ENCODE peak calls at places on chromosomes 3 and 15, in five cellular contexts. L is body of pancreas, P is gastrocnemius medialis, U is Caco-2, Z is left ventricle myocardium inferior. M is an unnamed sample. For H3K4me1 and H3K36me3, the result is how much of the 10 kb centered on the place peaks cover.

GRCh38 chr3:45683417-45684326 is 5.5 kb upstream of the SACM1L start:
- DNase-seq in L (no peak), P (no peak), Z (no peak), U (no peak), M (no peak)

GRCh38 chr3:139325551-139325950 is 18.3 kb upstream of the MRPS22 start:
- DNase-seq in U (no peak), L (no peak), P (no peak), Z (peak), M (no peak)

GRCh38 chr3:47874438-47874837 is 71.5 kb downstream of the DHX30 start:
- DNase-seq in L (no peak), P (no peak), U (no peak), Z (no peak), M (no peak)

GRCh38 chr3:197406266-197406665 is 107.9 kb upstream of the DLG1 start:
- DNase-seq in U (no peak), L (peak), P (no peak), Z (peak), M (no peak)

GRCh38 chr15:82951472-82952155 is 906 bp downstream of the HOMER2 start:
- DNase-seq in L (no peak), Z (no peak), P (no peak), U (no peak), M (no peak)

GRCh38 chr15:68888419-68888818 is 41.9 kb upstream of the SPESP1 start:
- DNase-seq in L (no peak), P (no peak), Z (no peak), U (no peak), M (no peak)

GRCh38 chr3:182755308-182756106 is 37.8 kb upstream of the ATP11B start:
- DNase-seq in U (no peak), P (no peak), Z (no peak), L (no peak), M (no peak)

GRCh38 chr3:49841126-49841525 is 15.2 kb downstream of the TRAIP start:
- DNase-seq in P (no peak), U (peak), Z (no peak), L (no peak), M (no peak)

GRCh38 chr3:79354179-79354688 is 413.6 kb downstream of the ROBO1 start:
- DNase-seq in L (no peak), P (no peak), U (no peak), Z (no peak), M (no peak)

GRCh38 chr15:29090617-29091466 is 178.8 kb downstream of the NSMCE3 start:
- DNase-seq in L (peak), Z (no peak), P (no peak), U (peak), M (peak)

GRCh38 chr15:38688761-38689160 is 124.1 kb upstream of the RASGRP1 start:
- DNase-seq in U (no peak), L (no peak), Z (no peak), P (no peak), M (peak)

GRCh38 chr15:63372753-63373152 is 8.9 kb downstream of the CA12 start:
- DNase-seq in Z (no peak), U (no peak), L (no peak), P (no peak), M (no peak)

GRCh38 chr3:87900061-87900460 is 158.7 kb downstream of the CGGBP1 start:
- DNase-seq in Z (no peak), L (no peak), P (no peak), U (peak), M (no peak)

GRCh38 chr3:149442845-149443544 is 31.5 kb upstream of the TM4SF4 start:
- DNase-seq in Z (no peak), U (no peak), L (no peak), P (no peak), M (no peak)

GRCh38 chr3:37993811-37994638 is 3.4 kb downstream of the VILL start:
- DNase-seq in Z (peak), P (peak), U (no peak), L (peak), M (peak)

GRCh38 chr3:40911928-40912327 is 287.4 kb upstream of the CTNNB1 start:
- DNase-seq in U (peak), L (no peak), P (no peak), Z (no peak), M (no peak)

GRCh38 chr3:183371672-183371968 is 56.8 kb downstream of the MCF2L2 start:
- DNase-seq in L (no peak), U (no peak), Z (no peak), P (no peak), M (no peak)

GRCh38 chr3:141789281-141789680 is 26.1 kb downstream of the GRK7 start:
- DNase-seq in L (no peak), U (no peak), P (no peak), Z (no peak), M (no peak)

GRCh38 chr3:102354818-102355515 is 79.8 kb upstream of the ZPLD1 start:
- DNase-seq in P (no peak), L (no peak), U (no peak), Z (no peak), M (no peak)

GRCh38 chr3:133894334-133895207 is 1.1 kb downstream of the RAB6B start:
- DNase-seq in P (no peak), U (no peak), L (peak), Z (no peak), M (no peak)

GRCh38 chr3:66480666-66481065 is 20.2 kb downstream of the LRIG1 start:
- DNase-seq in P (no peak), L (no peak), U (no peak), Z (no peak), M (no peak)

GRCh38 chr15:74238984-74239645 is 3.0 kb downstream of the CCDC33 start:
- DNase-seq in P (no peak), U (no peak), Z (no peak), L (no peak), M (no peak)

GRCh38 chr15:33094336-33094735 is 100.2 kb downstream of the FMN1 start:
- DNase-seq in Z (no peak), U (no peak), L (no peak), P (no peak), M (no peak)

GRCh38 chr15:60819860-60820259 is 340.9 kb upstream of the ICE2 start:
- DNase-seq in P (no peak), U (no peak), L (no peak), Z (no peak), M (no peak)

GRCh38 chr3:128009952-128010846 is 42.0 kb upstream of the SEC61A1 start:
- DNase-seq in U (peak), Z (no peak), L (no peak), P (no peak), M (no peak)

GRCh38 chr3:128006061-128006470 is 46.2 kb upstream of the SEC61A1 start:
- DNase-seq in U (no peak), Z (no peak), L (no peak), P (no peak), M (no peak)

GRCh38 chr3:128004661-128005060 is 47.6 kb upstream of the SEC61A1 start:
- DNase-seq in U (no peak), P (no peak), L (no peak), Z (no peak), M (no peak)

GRCh38 chr3:128011140-128011539 is 41.1 kb upstream of the SEC61A1 start:
- DNase-seq in P (no peak), U (peak), L (peak), Z (no peak), M (no peak)

GRCh38 chr3:128006471-128007424 is 45.5 kb upstream of the SEC61A1 start:
- DNase-seq in P (no peak), U (no peak), L (no peak), Z (no peak), M (no peak)
- H3K4me3 ChIP-seq in P (no peak), U (no peak), L (no peak), Z (no peak), M (no peak)

GRCh38 chr15:92902723-92903587 is 2.8 kb downstream of the CHD2 start:
- DNase-seq in Z (no peak), P (no peak), U (no peak), L (no peak), M (no peak)
- H3K4me1 ChIP-seq in Z (half or more), P (half or more), U (under half), L (half or more), M (half or more)

GRCh38 chr3:70620367-70620766 is 307.9 kb upstream of the MDFIC2 start:
- DNase-seq in U (no peak), L (no peak), Z (no peak), P (no peak), M (no peak)
- H3K36me3 ChIP-seq in U (under half), L (under half), Z (under half), P (under half), M (under half)

GRCh38 chr3:105402287-105402801 is 35.6 kb downstream of the ALCAM start:
- DNase-seq in L (no peak), U (no peak), P (no peak), Z (no peak), M (no peak)
- H3K4me3 ChIP-seq in L (no peak), U (no peak), P (no peak), Z (no peak), M (no peak)

GRCh38 chr3:30658328-30659052 is 52.1 kb downstream of the TGFBR2 start:
- DNase-seq in L (no peak), Z (no peak), U (no peak), P (no peak), M (peak)

GRCh38 chr3:30659270-30660127 is 53.1 kb downstream of the TGFBR2 start:
- DNase-seq in Z (no peak), P (no peak), L (no peak), U (peak), M (no peak)

GRCh38 chr3:30660128-30660525 is 53.7 kb downstream of the TGFBR2 start:
- DNase-seq in U (no peak), Z (no peak), L (no peak), P (no peak), M (no peak)

GRCh38 chr3:30661107-30661873 is 54.9 kb downstream of the TGFBR2 start:
- DNase-seq in U (no peak), Z (no peak), L (no peak), P (no peak), M (no peak)

GRCh38 chr3:30660656-30661055 is 54.3 kb downstream of the TGFBR2 start:
- DNase-seq in U (no peak), Z (no peak), L (no peak), P (no peak), M (no peak)
- H3K4me1 ChIP-seq in U (half or more), Z (half or more), L (under half), P (half or more), M (half or more)

DNA sequence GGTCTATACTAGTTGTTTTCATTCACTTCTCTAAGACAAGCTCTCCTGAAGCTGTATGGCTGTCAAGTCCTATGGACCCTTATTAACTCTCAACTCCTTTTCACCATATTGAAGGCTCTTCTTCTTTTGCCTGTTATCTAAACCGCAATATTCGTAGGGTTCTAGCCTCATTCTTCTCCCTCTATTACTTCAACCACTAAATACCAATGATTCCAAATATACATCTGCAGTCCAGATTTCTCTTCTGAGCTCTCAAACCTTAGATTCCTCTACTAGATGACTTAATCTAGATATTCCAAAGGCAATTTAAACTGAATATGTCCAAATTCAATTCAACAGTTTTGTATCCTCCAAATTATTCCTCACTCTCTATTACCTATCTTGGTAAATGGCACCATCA is 24.6 kb downstream of the AQR start:
- DNase-seq in U (no peak), L (no peak), P (no peak), Z (no peak), M (no peak)
- H3K36me3 ChIP-seq in U (under half), L (under half), P (under half), Z (half or more), M (under half)

DNA sequence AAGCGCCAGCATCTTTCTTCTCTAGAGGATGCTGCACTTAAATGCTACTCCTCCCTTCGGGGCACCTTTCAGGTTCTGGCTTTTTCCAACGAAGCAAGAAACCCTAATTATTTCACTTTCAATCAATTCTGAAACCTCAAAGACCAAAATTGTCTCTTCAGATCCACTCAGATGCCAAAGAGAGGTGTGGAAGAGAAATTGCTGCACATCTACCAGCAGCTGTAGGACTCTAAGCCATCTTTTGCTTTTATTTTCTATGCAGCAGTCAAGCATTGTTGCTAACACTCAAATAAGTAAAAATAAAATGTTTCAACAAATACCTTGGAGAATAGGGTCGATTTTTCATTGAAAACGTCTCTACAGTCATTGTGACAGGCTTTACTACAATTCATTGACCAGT is 66.3 kb upstream of the CFAP20DC start:
- DNase-seq in P (no peak), U (no peak), L (no peak), Z (no peak), M (no peak)
- H3K4me3 ChIP-seq in P (no peak), U (no peak), L (no peak), Z (peak), M (no peak)

DNA sequence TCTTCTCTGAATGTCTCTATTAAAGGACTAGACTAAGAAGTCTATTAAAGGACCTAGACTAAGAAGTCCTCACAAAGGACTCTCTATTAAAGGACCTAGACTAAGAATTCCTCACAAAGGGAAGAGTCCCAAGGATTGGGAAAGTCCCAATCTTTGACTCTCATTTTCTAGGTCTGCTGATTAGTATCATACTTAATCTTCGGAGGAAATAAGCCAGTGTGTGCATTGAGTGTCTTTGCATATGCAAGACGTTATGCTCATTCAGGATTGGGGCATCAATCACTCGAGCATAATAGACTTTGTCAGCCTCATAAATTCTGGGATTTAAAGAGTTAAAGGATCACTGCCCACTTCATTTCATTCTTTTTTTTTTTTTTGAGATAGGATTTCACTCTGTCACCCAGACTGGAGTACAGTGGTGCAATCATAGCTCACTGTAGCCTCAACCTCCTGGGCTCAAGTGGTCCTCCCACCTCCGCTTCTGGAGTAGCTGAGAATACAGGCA is 154.3 kb downstream of the RBPMS2 start:
- DNase-seq in Z (no peak), P (no peak), L (no peak), U (no peak), M (no peak)
- H3K4me1 ChIP-seq in Z (under half), P (under half), L (under half), U (under half), M (half or more)

M was measured in CD8-positive, alpha-beta memory T cell.